ENCODE peak calls at places on chromosome 16, in eight cellular contexts. One of them, this sample, is unnamed. For H3K9me3, the result is how much of the 10 kb centered on the place peaks cover.

GRCh38 chr16:30896203-30896889 is at the start of gene CTF1:
- DNase-seq in fibroblast of lung: peak
- DNase-seq in tibial nerve: peak
- DNase-seq in H9: peak
- DNase-seq in lung: peak
- DNase-seq in kidney: peak
- DNase-seq in effector memory CD4-positive, alpha-beta T cell: no peak
- DNase-seq in A673: peak
- DNase-seq in this sample: no peak

GRCh38 chr16:69732101-69732500 is 5.7 kb upstream of the NQO1 start:
- DNase-seq in A673: no peak
- DNase-seq in effector memory CD4-positive, alpha-beta T cell: no peak
- DNase-seq in H9: no peak
- DNase-seq in tibial nerve: no peak
- DNase-seq in kidney: no peak
- DNase-seq in lung: no peak
- DNase-seq in fibroblast of lung: no peak
- DNase-seq in this sample: no peak

GRCh38 chr16:22314661-22315626 is 17.7 kb downstream of the POLR3E start:
- DNase-seq in kidney: no peak
- DNase-seq in effector memory CD4-positive, alpha-beta T cell: no peak
- DNase-seq in tibial nerve: no peak
- DNase-seq in H9: no peak
- DNase-seq in fibroblast of lung: no peak
- DNase-seq in A673: no peak
- DNase-seq in lung: no peak
- DNase-seq in this sample: no peak

GRCh38 chr16:30076276-30076791 is 540 bp downstream of the PPP4C start:
- DNase-seq in A673: no peak
- DNase-seq in H9: no peak
- DNase-seq in tibial nerve: no peak
- DNase-seq in kidney: peak
- DNase-seq in lung: no peak
- DNase-seq in effector memory CD4-positive, alpha-beta T cell: no peak
- DNase-seq in fibroblast of lung: no peak
- DNase-seq in this sample: no peak

GRCh38 chr16:22721497-22722100 is 92.4 kb upstream of the HS3ST2 start:
- DNase-seq in lung: no peak
- DNase-seq in A673: no peak
- DNase-seq in H9: no peak
- DNase-seq in kidney: no peak
- DNase-seq in fibroblast of lung: no peak
- DNase-seq in effector memory CD4-positive, alpha-beta T cell: no peak
- DNase-seq in tibial nerve: no peak
- DNase-seq in this sample: no peak

GRCh38 chr16:64952177-64952576 is 169.7 kb downstream of the CDH11 start:
- DNase-seq in lung: no peak
- DNase-seq in H9: no peak
- DNase-seq in kidney: no peak
- DNase-seq in effector memory CD4-positive, alpha-beta T cell: no peak
- DNase-seq in A673: no peak
- DNase-seq in fibroblast of lung: peak
- DNase-seq in tibial nerve: no peak
- DNase-seq in this sample: no peak

GRCh38 chr16:85975421-85976100 is 76.6 kb downstream of the IRF8 start:
- DNase-seq in A673: no peak
- DNase-seq in lung: no peak
- DNase-seq in H9: no peak
- DNase-seq in effector memory CD4-positive, alpha-beta T cell: no peak
- DNase-seq in kidney: no peak
- DNase-seq in fibroblast of lung: no peak
- DNase-seq in tibial nerve: no peak
- DNase-seq in this sample: no peak

GRCh38 chr16:19913306-19913717 is 28.7 kb upstream of the GPRC5B start:
- DNase-seq in fibroblast of lung: no peak
- DNase-seq in kidney: no peak
- DNase-seq in A673: no peak
- DNase-seq in tibial nerve: no peak
- DNase-seq in lung: no peak
- DNase-seq in H9: peak
- DNase-seq in effector memory CD4-positive, alpha-beta T cell: no peak
- DNase-seq in this sample: no peak

GRCh38 chr16:77834600-77834963 is 46.2 kb downstream of the VAT1L start:
- DNase-seq in kidney: no peak
- DNase-seq in effector memory CD4-positive, alpha-beta T cell: no peak
- DNase-seq in A673: no peak
- DNase-seq in lung: no peak
- DNase-seq in tibial nerve: no peak
- DNase-seq in H9: no peak
- DNase-seq in fibroblast of lung: peak
- DNase-seq in this sample: no peak

GRCh38 chr16:87541882-87542234 is 49.0 kb upstream of the ZCCHC14 start:
- DNase-seq in tibial nerve: no peak
- DNase-seq in H9: no peak
- DNase-seq in lung: no peak
- DNase-seq in effector memory CD4-positive, alpha-beta T cell: no peak
- DNase-seq in fibroblast of lung: no peak
- DNase-seq in A673: peak
- DNase-seq in kidney: no peak
- DNase-seq in this sample: no peak

GRCh38 chr16:69553332-69553731 is 12.4 kb upstream of the NFAT5 start:
- DNase-seq in tibial nerve: no peak
- DNase-seq in lung: no peak
- DNase-seq in kidney: no peak
- DNase-seq in A673: no peak
- DNase-seq in H9: no peak
- DNase-seq in effector memory CD4-positive, alpha-beta T cell: no peak
- DNase-seq in fibroblast of lung: peak
- DNase-seq in this sample: no peak

GRCh38 chr16:53055603-53056527 is 1.1 kb downstream of the CHD9 start:
- DNase-seq in A673: peak
- DNase-seq in kidney: no peak
- DNase-seq in tibial nerve: peak
- DNase-seq in H9: peak
- DNase-seq in lung: peak
- DNase-seq in effector memory CD4-positive, alpha-beta T cell: no peak
- DNase-seq in fibroblast of lung: peak
- DNase-seq in this sample: no peak

GRCh38 chr16:86761117-86761971 is 183.0 kb downstream of the FOXL1 start:
- DNase-seq in fibroblast of lung: peak
- DNase-seq in lung: peak
- DNase-seq in H9: peak
- DNase-seq in kidney: no peak
- DNase-seq in tibial nerve: peak
- DNase-seq in effector memory CD4-positive, alpha-beta T cell: no peak
- DNase-seq in A673: peak
- DNase-seq in this sample: peak

GRCh38 chr16:10408824-10409381 is 23.0 kb downstream of the ATF7IP2 start:
- DNase-seq in tibial nerve: no peak
- DNase-seq in fibroblast of lung: peak
- DNase-seq in kidney: no peak
- DNase-seq in A673: no peak
- DNase-seq in H9: no peak
- DNase-seq in effector memory CD4-positive, alpha-beta T cell: no peak
- DNase-seq in lung: no peak
- DNase-seq in this sample: no peak
- H3K9me3 ChIP-seq in tibial nerve: under half
- H3K9me3 ChIP-seq in fibroblast of lung: under half
- H3K9me3 ChIP-seq in kidney: under half
- H3K9me3 ChIP-seq in A673: under half
- H3K9me3 ChIP-seq in H9: under half
- H3K9me3 ChIP-seq in effector memory CD4-positive, alpha-beta T cell: under half
- H3K9me3 ChIP-seq in lung: under half
- H3K9me3 ChIP-seq in this sample: under half

GRCh38 chr16:72637306-72637705 is 410.6 kb downstream of the ZFHX3 start:
- DNase-seq in kidney: no peak
- DNase-seq in A673: no peak
- DNase-seq in effector memory CD4-positive, alpha-beta T cell: no peak
- DNase-seq in tibial nerve: no peak
- DNase-seq in H9: no peak
- DNase-seq in fibroblast of lung: peak
- DNase-seq in lung: no peak
- DNase-seq in this sample: no peak
- H3K9me3 ChIP-seq in kidney: under half
- H3K9me3 ChIP-seq in A673: under half
- H3K9me3 ChIP-seq in effector memory CD4-positive, alpha-beta T cell: under half
- H3K9me3 ChIP-seq in tibial nerve: under half
- H3K9me3 ChIP-seq in H9: under half
- H3K9me3 ChIP-seq in fibroblast of lung: under half
- H3K9me3 ChIP-seq in lung: under half
- H3K9me3 ChIP-seq in this sample: under half

DNA sequence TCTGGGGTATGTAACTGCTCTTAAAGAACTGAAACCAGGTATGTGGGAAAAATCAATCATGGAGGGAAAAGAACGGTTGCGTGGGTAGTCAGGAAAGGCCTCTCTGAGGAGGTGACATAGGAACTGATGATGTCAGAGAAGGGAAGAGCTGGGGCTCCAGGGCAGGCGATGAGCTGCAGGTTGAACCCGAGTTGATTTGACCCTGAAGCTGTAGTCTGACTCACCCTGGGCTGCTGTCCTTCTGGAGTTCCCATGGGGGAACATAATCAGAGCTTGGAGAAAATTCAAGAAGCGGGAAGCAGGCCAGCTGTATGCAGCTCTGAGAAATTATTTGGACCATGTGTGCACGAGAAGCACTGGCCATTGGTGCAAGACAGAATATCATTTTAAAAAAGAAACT is 16.7 kb downstream of the SLC6A2 start:
- DNase-seq in kidney: peak
- DNase-seq in A673: no peak
- DNase-seq in tibial nerve: peak
- DNase-seq in fibroblast of lung: no peak
- DNase-seq in lung: no peak
- DNase-seq in H9: no peak
- DNase-seq in effector memory CD4-positive, alpha-beta T cell: no peak
- DNase-seq in this sample: no peak
- H3K9me3 ChIP-seq in kidney: under half
- H3K9me3 ChIP-seq in A673: under half
- H3K9me3 ChIP-seq in tibial nerve: under half
- H3K9me3 ChIP-seq in fibroblast of lung: under half
- H3K9me3 ChIP-seq in lung: under half
- H3K9me3 ChIP-seq in H9: under half
- H3K9me3 ChIP-seq in effector memory CD4-positive, alpha-beta T cell: under half
- H3K9me3 ChIP-seq in this sample: under half

GRCh38 chr16:35146031-35146710 is 1686.8 kb downstream of the TP53TG3F start:
- DNase-seq in fibroblast of lung: no peak
- DNase-seq in kidney: peak
- DNase-seq in lung: no peak
- DNase-seq in A673: no peak
- DNase-seq in effector memory CD4-positive, alpha-beta T cell: no peak
- DNase-seq in tibial nerve: no peak
- DNase-seq in H9: no peak
- DNase-seq in this sample: no peak

GRCh38 chr16:35142809-35143192 is 1683.4 kb downstream of the TP53TG3F start:
- DNase-seq in H9: no peak
- DNase-seq in lung: no peak
- DNase-seq in fibroblast of lung: no peak
- DNase-seq in effector memory CD4-positive, alpha-beta T cell: no peak
- DNase-seq in kidney: no peak
- DNase-seq in tibial nerve: no peak
- DNase-seq in A673: no peak
- DNase-seq in this sample: no peak

GRCh38 chr16:35140293-35140986 is 1681.0 kb downstream of the TP53TG3F start:
- DNase-seq in lung: no peak
- DNase-seq in A673: no peak
- DNase-seq in H9: no peak
- DNase-seq in effector memory CD4-positive, alpha-beta T cell: no peak
- DNase-seq in kidney: no peak
- DNase-seq in tibial nerve: no peak
- DNase-seq in fibroblast of lung: no peak
- DNase-seq in this sample: no peak

GRCh38 chr16:35144212-35144932 is 1685.0 kb downstream of the TP53TG3F start:
- DNase-seq in H9: no peak
- DNase-seq in lung: no peak
- DNase-seq in tibial nerve: no peak
- DNase-seq in effector memory CD4-positive, alpha-beta T cell: no peak
- DNase-seq in fibroblast of lung: no peak
- DNase-seq in A673: no peak
- DNase-seq in kidney: no peak
- DNase-seq in this sample: no peak

DNA sequence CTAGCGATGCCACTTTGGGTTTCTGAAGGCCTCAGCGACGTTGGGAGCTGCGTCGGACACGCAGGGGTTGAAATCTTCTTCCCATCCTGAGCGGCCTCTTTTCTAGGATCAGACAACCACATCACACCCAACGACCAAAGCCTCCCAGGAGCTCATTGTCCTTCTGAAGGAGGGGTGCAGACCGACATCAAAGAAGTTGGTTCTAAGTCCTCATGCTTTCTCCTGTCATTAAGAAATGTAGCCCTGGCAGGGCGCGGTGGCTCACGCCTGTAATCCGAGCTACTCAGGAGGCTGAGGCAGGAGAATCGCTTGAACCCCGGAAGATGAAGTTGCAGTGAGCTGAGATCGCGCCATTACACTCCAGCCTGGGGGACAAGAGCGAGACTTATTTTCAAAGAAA is 1681.9 kb downstream of the TP53TG3F start:
- DNase-seq in kidney: no peak
- DNase-seq in H9: no peak
- DNase-seq in lung: no peak
- DNase-seq in effector memory CD4-positive, alpha-beta T cell: no peak
- DNase-seq in tibial nerve: no peak
- DNase-seq in fibroblast of lung: no peak
- DNase-seq in A673: no peak
- DNase-seq in this sample: no peak
- H3K9me3 ChIP-seq in kidney: under half
- H3K9me3 ChIP-seq in H9: half or more
- H3K9me3 ChIP-seq in lung: under half
- H3K9me3 ChIP-seq in effector memory CD4-positive, alpha-beta T cell: under half
- H3K9me3 ChIP-seq in tibial nerve: under half
- H3K9me3 ChIP-seq in fibroblast of lung: under half
- H3K9me3 ChIP-seq in A673: under half
- H3K9me3 ChIP-seq in this sample: under half

This sample was measured in T-helper 17 cell.